ENCODE peak calls at places on chromosomes 2 and 18, in ten cellular contexts. One of them, this sample, is unnamed.

GRCh38 chr18:74284501-74285004 is 7.2 kb downstream of the CYB5A start:
- DNase-seq in lower leg skin: no peak
- DNase-seq in OCI-LY7: no peak
- DNase-seq in GM06990: no peak
- DNase-seq in heart right ventricle: no peak
- DNase-seq in NB4: no peak
- DNase-seq in heart left ventricle: no peak
- DNase-seq in AG04450: no peak
- DNase-seq in AG09309: no peak
- DNase-seq in B cell: no peak
- DNase-seq in this sample: no peak

GRCh38 chr18:51250458-51251024 is 53.1 kb upstream of the MEX3C start:
- DNase-seq in lower leg skin: no peak
- DNase-seq in OCI-LY7: no peak
- DNase-seq in GM06990: no peak
- DNase-seq in heart right ventricle: no peak
- DNase-seq in NB4: no peak
- DNase-seq in heart left ventricle: no peak
- DNase-seq in AG04450: no peak
- DNase-seq in AG09309: no peak
- DNase-seq in B cell: no peak
- DNase-seq in this sample: no peak

GRCh38 chr2:221561770-221562169 is 10.3 kb downstream of the EPHA4 start:
- DNase-seq in lower leg skin: no peak
- DNase-seq in OCI-LY7: no peak
- DNase-seq in GM06990: no peak
- DNase-seq in heart right ventricle: no peak
- DNase-seq in NB4: no peak
- DNase-seq in heart left ventricle: no peak
- DNase-seq in AG04450: no peak
- DNase-seq in AG09309: no peak
- DNase-seq in B cell: no peak
- DNase-seq in this sample: no peak

GRCh38 chr2:67400560-67401464 is 3.7 kb downstream of the ETAA1 start:
- DNase-seq in lower leg skin: no peak
- DNase-seq in OCI-LY7: no peak
- DNase-seq in GM06990: no peak
- DNase-seq in heart right ventricle: no peak
- DNase-seq in NB4: no peak
- DNase-seq in heart left ventricle: no peak
- DNase-seq in AG04450: no peak
- DNase-seq in AG09309: no peak
- DNase-seq in B cell: no peak
- DNase-seq in this sample: no peak

GRCh38 chr2:21411796-21412195 is 288.0 kb downstream of the TDRD15 start:
- DNase-seq in lower leg skin: no peak
- DNase-seq in OCI-LY7: no peak
- DNase-seq in GM06990: no peak
- DNase-seq in heart right ventricle: no peak
- DNase-seq in NB4: no peak
- DNase-seq in heart left ventricle: no peak
- DNase-seq in AG04450: no peak
- DNase-seq in AG09309: no peak
- DNase-seq in B cell: no peak
- DNase-seq in this sample: no peak

GRCh38 chr2:147345246-147345645 is 499.6 kb upstream of the ACVR2A start:
- DNase-seq in lower leg skin: no peak
- DNase-seq in OCI-LY7: no peak
- DNase-seq in GM06990: no peak
- DNase-seq in heart right ventricle: no peak
- DNase-seq in NB4: no peak
- DNase-seq in heart left ventricle: no peak
- DNase-seq in AG04450: no peak
- DNase-seq in AG09309: no peak
- DNase-seq in B cell: no peak
- DNase-seq in this sample: no peak

GRCh38 chr2:200782243-200782642 is 29.5 kb upstream of the BZW1 start:
- DNase-seq in lower leg skin: no peak
- DNase-seq in OCI-LY7: no peak
- DNase-seq in GM06990: no peak
- DNase-seq in heart right ventricle: no peak
- DNase-seq in NB4: no peak
- DNase-seq in heart left ventricle: no peak
- DNase-seq in AG04450: no peak
- DNase-seq in AG09309: no peak
- DNase-seq in B cell: no peak
- DNase-seq in this sample: no peak

GRCh38 chr2:206231669-206232286 is 42.7 kb upstream of the ZDBF2 start:
- DNase-seq in lower leg skin: no peak
- DNase-seq in OCI-LY7: no peak
- DNase-seq in GM06990: no peak
- DNase-seq in heart right ventricle: no peak
- DNase-seq in NB4: no peak
- DNase-seq in heart left ventricle: no peak
- DNase-seq in AG04450: no peak
- DNase-seq in AG09309: no peak
- DNase-seq in B cell: no peak
- DNase-seq in this sample: no peak

GRCh38 chr2:143758629-143759330 is 629.6 kb downstream of the ARHGAP15 start:
- DNase-seq in lower leg skin: no peak
- DNase-seq in OCI-LY7: no peak
- DNase-seq in GM06990: no peak
- DNase-seq in heart right ventricle: no peak
- DNase-seq in NB4: no peak
- DNase-seq in heart left ventricle: no peak
- DNase-seq in AG04450: no peak
- DNase-seq in AG09309: no peak
- DNase-seq in B cell: no peak
- DNase-seq in this sample: no peak

GRCh38 chr2:217934321-217935131 is 68.3 kb downstream of the TNS1 start:
- DNase-seq in lower leg skin: peak
- DNase-seq in OCI-LY7: no peak
- DNase-seq in GM06990: no peak
- DNase-seq in heart right ventricle: no peak
- DNase-seq in NB4: peak
- DNase-seq in heart left ventricle: peak
- DNase-seq in AG04450: peak
- DNase-seq in AG09309: peak
- DNase-seq in B cell: no peak
- DNase-seq in this sample: no peak

GRCh38 chr18:14912967-14913366 is 165.0 kb downstream of the ANKRD30B start:
- DNase-seq in lower leg skin: no peak
- DNase-seq in OCI-LY7: no peak
- DNase-seq in GM06990: no peak
- DNase-seq in heart right ventricle: no peak
- DNase-seq in NB4: no peak
- DNase-seq in heart left ventricle: no peak
- DNase-seq in AG04450: no peak
- DNase-seq in AG09309: no peak
- DNase-seq in B cell: no peak
- DNase-seq in this sample: no peak

GRCh38 chr18:32048507-32049091 is 30.0 kb downstream of the RNF125 start:
- DNase-seq in lower leg skin: peak
- DNase-seq in OCI-LY7: peak
- DNase-seq in GM06990: peak
- DNase-seq in heart right ventricle: peak
- DNase-seq in NB4: peak
- DNase-seq in heart left ventricle: peak
- DNase-seq in AG04450: no peak
- DNase-seq in AG09309: peak
- DNase-seq in B cell: peak
- DNase-seq in this sample: no peak

GRCh38 chr18:50658601-50659000 is 98.7 kb downstream of the MAPK4 start:
- DNase-seq in lower leg skin: no peak
- DNase-seq in OCI-LY7: no peak
- DNase-seq in GM06990: no peak
- DNase-seq in heart right ventricle: no peak
- DNase-seq in NB4: no peak
- DNase-seq in heart left ventricle: no peak
- DNase-seq in AG04450: no peak
- DNase-seq in AG09309: no peak
- DNase-seq in B cell: no peak
- DNase-seq in this sample: no peak

GRCh38 chr2:157849591-157849990 is 26.5 kb downstream of the ACVR1 start:
- DNase-seq in lower leg skin: no peak
- DNase-seq in OCI-LY7: no peak
- DNase-seq in GM06990: no peak
- DNase-seq in heart right ventricle: no peak
- DNase-seq in NB4: no peak
- DNase-seq in heart left ventricle: no peak
- DNase-seq in AG04450: no peak
- DNase-seq in AG09309: no peak
- DNase-seq in B cell: no peak
- DNase-seq in this sample: no peak

GRCh38 chr2:69720404-69720803 is 21.5 kb upstream of the ANXA4 start:
- DNase-seq in lower leg skin: no peak
- DNase-seq in OCI-LY7: peak
- DNase-seq in GM06990: no peak
- DNase-seq in heart right ventricle: no peak
- DNase-seq in NB4: no peak
- DNase-seq in heart left ventricle: no peak
- DNase-seq in AG04450: no peak
- DNase-seq in AG09309: no peak
- DNase-seq in B cell: no peak
- DNase-seq in this sample: no peak

GRCh38 chr2:152588911-152589310 is 128.3 kb downstream of the PRPF40A start:
- DNase-seq in lower leg skin: no peak
- DNase-seq in OCI-LY7: no peak
- DNase-seq in GM06990: no peak
- DNase-seq in heart right ventricle: no peak
- DNase-seq in NB4: peak
- DNase-seq in heart left ventricle: no peak
- DNase-seq in AG04450: no peak
- DNase-seq in AG09309: no peak
- DNase-seq in B cell: no peak
- DNase-seq in this sample: no peak

GRCh38 chr2:37167636-37168182 is 10.9 kb upstream of the EIF2AK2 start:
- DNase-seq in lower leg skin: no peak
- DNase-seq in OCI-LY7: no peak
- DNase-seq in GM06990: no peak
- DNase-seq in heart right ventricle: no peak
- DNase-seq in NB4: no peak
- DNase-seq in heart left ventricle: no peak
- DNase-seq in AG04450: no peak
- DNase-seq in AG09309: no peak
- DNase-seq in B cell: no peak
- DNase-seq in this sample: no peak

GRCh38 chr2:219369447-219369861 is 18.3 kb downstream of the DNPEP start:
- DNase-seq in lower leg skin: peak
- DNase-seq in OCI-LY7: no peak
- DNase-seq in GM06990: no peak
- DNase-seq in heart right ventricle: peak
- DNase-seq in NB4: no peak
- DNase-seq in heart left ventricle: peak
- DNase-seq in AG04450: no peak
- DNase-seq in AG09309: peak
- DNase-seq in B cell: no peak
- DNase-seq in this sample: no peak

GRCh38 chr2:40016151-40016885 is 237.3 kb upstream of the THUMPD2 start:
- DNase-seq in lower leg skin: no peak
- DNase-seq in OCI-LY7: no peak
- DNase-seq in GM06990: no peak
- DNase-seq in heart right ventricle: no peak
- DNase-seq in NB4: no peak
- DNase-seq in heart left ventricle: no peak
- DNase-seq in AG04450: no peak
- DNase-seq in AG09309: no peak
- DNase-seq in B cell: no peak
- DNase-seq in this sample: no peak

GRCh38 chr2:83782122-83782521 is 677.0 kb downstream of the SUCLG1 start:
- DNase-seq in lower leg skin: no peak
- DNase-seq in OCI-LY7: no peak
- DNase-seq in GM06990: no peak
- DNase-seq in heart right ventricle: no peak
- DNase-seq in NB4: peak
- DNase-seq in heart left ventricle: no peak
- DNase-seq in AG04450: no peak
- DNase-seq in AG09309: no peak
- DNase-seq in B cell: no peak
- DNase-seq in this sample: no peak
- TF ChIP-seq CTCF in lower leg skin: no peak
- TF ChIP-seq CTCF in OCI-LY7: no peak
- TF ChIP-seq CTCF in GM06990: no peak
- TF ChIP-seq CTCF in heart right ventricle: no peak
- TF ChIP-seq CTCF in NB4: no peak
- TF ChIP-seq CTCF in heart left ventricle: no peak
- TF ChIP-seq CTCF in AG04450: no peak
- TF ChIP-seq CTCF in AG09309: no peak
- TF ChIP-seq CTCF in B cell: no peak
- TF ChIP-seq CTCF in this sample: peak

DNA sequence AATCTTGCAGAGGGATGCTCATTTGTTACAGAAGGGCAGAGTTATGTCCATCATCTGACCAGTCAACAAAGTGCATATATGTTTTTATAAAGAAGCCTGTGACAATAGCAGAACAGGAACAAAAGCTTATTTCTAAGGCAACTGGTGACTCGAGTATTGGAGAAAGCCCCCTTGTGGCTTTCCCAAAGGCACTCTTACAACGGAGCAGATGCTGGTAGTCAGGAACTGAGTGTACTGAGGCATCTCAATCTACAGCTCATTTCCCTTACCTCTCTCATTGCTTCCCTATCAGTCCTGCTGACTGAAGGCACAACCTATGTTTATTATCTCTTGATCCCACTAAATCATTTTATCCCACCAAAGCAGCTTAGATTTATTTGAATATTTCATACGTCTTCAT is 557.1 kb upstream of the CHAC2 start:
- DNase-seq in lower leg skin: no peak
- DNase-seq in OCI-LY7: peak
- DNase-seq in GM06990: no peak
- DNase-seq in heart right ventricle: no peak
- DNase-seq in NB4: no peak
- DNase-seq in heart left ventricle: no peak
- DNase-seq in AG04450: no peak
- DNase-seq in AG09309: no peak
- DNase-seq in B cell: no peak
- DNase-seq in this sample: no peak
- TF ChIP-seq CTCF in lower leg skin: no peak
- TF ChIP-seq CTCF in OCI-LY7: no peak
- TF ChIP-seq CTCF in GM06990: no peak
- TF ChIP-seq CTCF in heart right ventricle: peak
- TF ChIP-seq CTCF in NB4: no peak
- TF ChIP-seq CTCF in heart left ventricle: no peak
- TF ChIP-seq CTCF in AG04450: peak
- TF ChIP-seq CTCF in AG09309: peak
- TF ChIP-seq CTCF in B cell: no peak
- TF ChIP-seq CTCF in this sample: peak

GRCh38 chr2:75994759-75995158 is 284.0 kb upstream of the GCFC2 start:
- DNase-seq in lower leg skin: no peak
- DNase-seq in OCI-LY7: no peak
- DNase-seq in GM06990: no peak
- DNase-seq in heart right ventricle: no peak
- DNase-seq in NB4: no peak
- DNase-seq in heart left ventricle: no peak
- DNase-seq in AG04450: no peak
- DNase-seq in AG09309: no peak
- DNase-seq in B cell: no peak
- DNase-seq in this sample: no peak
- TF ChIP-seq CTCF in lower leg skin: no peak
- TF ChIP-seq CTCF in OCI-LY7: no peak
- TF ChIP-seq CTCF in GM06990: peak
- TF ChIP-seq CTCF in heart right ventricle: no peak
- TF ChIP-seq CTCF in NB4: no peak
- TF ChIP-seq CTCF in heart left ventricle: no peak
- TF ChIP-seq CTCF in AG04450: no peak
- TF ChIP-seq CTCF in AG09309: no peak
- TF ChIP-seq CTCF in B cell: no peak
- TF ChIP-seq CTCF in this sample: no peak

GRCh38 chr2:133955174-133955573 is 298.7 kb upstream of the MGAT5 start:
- DNase-seq in lower leg skin: no peak
- DNase-seq in OCI-LY7: no peak
- DNase-seq in GM06990: no peak
- DNase-seq in heart right ventricle: no peak
- DNase-seq in NB4: no peak
- DNase-seq in heart left ventricle: no peak
- DNase-seq in AG04450: no peak
- DNase-seq in AG09309: no peak
- DNase-seq in B cell: no peak
- DNase-seq in this sample: no peak
- TF ChIP-seq CTCF in lower leg skin: no peak
- TF ChIP-seq CTCF in OCI-LY7: no peak
- TF ChIP-seq CTCF in GM06990: no peak
- TF ChIP-seq CTCF in heart right ventricle: no peak
- TF ChIP-seq CTCF in NB4: no peak
- TF ChIP-seq CTCF in heart left ventricle: no peak
- TF ChIP-seq CTCF in AG04450: no peak
- TF ChIP-seq CTCF in AG09309: no peak
- TF ChIP-seq CTCF in B cell: no peak
- TF ChIP-seq CTCF in this sample: no peak

This sample was measured in chondrocyte.